ENCODE peak calls at places on chromosomes 16 and 17, in nine cellular contexts. One of them, this sample, is unnamed.

GRCh38 chr17:27226611-27227234 is 67.2 kb upstream of the WSB1 start:
- DNase-seq in LoVo: peak; percentile 59
- DNase-seq in Caco-2: no peak
- DNase-seq in stomach: no peak
- DNase-seq in AG08396: no peak
- DNase-seq in mesendoderm: no peak
- DNase-seq in activated naive CD4-positive, alpha-beta T cell treated with Interleukin-2 at 50 U/mL for 16 hours: no peak
- DNase-seq in caudate nucleus: no peak
- DNase-seq in HEK293T: no peak
- DNase-seq in this sample: no peak

GRCh38 chr16:85888405-85889331 is 10.3 kb upstream of the IRF8 start:
- DNase-seq in HEK293T: no peak
- DNase-seq in AG08396: peak; percentile 25
- DNase-seq in activated naive CD4-positive, alpha-beta T cell treated with Interleukin-2 at 50 U/mL for 16 hours: peak; percentile 25
- DNase-seq in mesendoderm: no peak
- DNase-seq in caudate nucleus: no peak
- DNase-seq in Caco-2: no peak
- DNase-seq in stomach: no peak
- DNase-seq in LoVo: no peak
- DNase-seq in this sample: no peak

GRCh38 chr17:70622382-70623260 is 453.3 kb downstream of the KCNJ2 start:
- DNase-seq in Caco-2: peak; percentile 50
- DNase-seq in AG08396: peak; percentile 19
- DNase-seq in HEK293T: peak; percentile 68
- DNase-seq in LoVo: no peak
- DNase-seq in mesendoderm: peak; percentile 68
- DNase-seq in stomach: peak; percentile 42
- DNase-seq in activated naive CD4-positive, alpha-beta T cell treated with Interleukin-2 at 50 U/mL for 16 hours: no peak
- DNase-seq in caudate nucleus: peak; percentile 68
- DNase-seq in this sample: peak; percentile 56

GRCh38 chr16:65224471-65224870 is 102.6 kb upstream of the CDH11 start:
- DNase-seq in HEK293T: no peak
- DNase-seq in LoVo: no peak
- DNase-seq in caudate nucleus: no peak
- DNase-seq in mesendoderm: no peak
- DNase-seq in Caco-2: no peak
- DNase-seq in stomach: no peak
- DNase-seq in activated naive CD4-positive, alpha-beta T cell treated with Interleukin-2 at 50 U/mL for 16 hours: no peak
- DNase-seq in AG08396: no peak
- DNase-seq in this sample: no peak

GRCh38 chr16:27330542-27330941 is 16.8 kb downstream of the IL4R start:
- DNase-seq in stomach: no peak
- DNase-seq in caudate nucleus: no peak
- DNase-seq in AG08396: peak; percentile 77
- DNase-seq in mesendoderm: peak; percentile 54
- DNase-seq in LoVo: no peak
- DNase-seq in activated naive CD4-positive, alpha-beta T cell treated with Interleukin-2 at 50 U/mL for 16 hours: no peak
- DNase-seq in HEK293T: no peak
- DNase-seq in Caco-2: no peak
- DNase-seq in this sample: no peak

GRCh38 chr16:13036600-13036999 is 135.2 kb downstream of the SHISA9 start:
- DNase-seq in caudate nucleus: no peak
- DNase-seq in mesendoderm: peak; percentile 79
- DNase-seq in activated naive CD4-positive, alpha-beta T cell treated with Interleukin-2 at 50 U/mL for 16 hours: no peak
- DNase-seq in stomach: peak; percentile 27
- DNase-seq in AG08396: peak; percentile 11
- DNase-seq in Caco-2: peak; percentile 47
- DNase-seq in HEK293T: no peak
- DNase-seq in LoVo: peak; percentile 47
- DNase-seq in this sample: peak; percentile 31

GRCh38 chr16:23676924-23677480 is 1.7 kb upstream of the PLK1 start:
- DNase-seq in mesendoderm: no peak
- DNase-seq in LoVo: no peak
- DNase-seq in activated naive CD4-positive, alpha-beta T cell treated with Interleukin-2 at 50 U/mL for 16 hours: no peak
- DNase-seq in HEK293T: no peak
- DNase-seq in AG08396: no peak
- DNase-seq in stomach: no peak
- DNase-seq in Caco-2: no peak
- DNase-seq in caudate nucleus: no peak
- DNase-seq in this sample: no peak

GRCh38 chr17:75856062-75856681 is 1.0 kb upstream of the WBP2 start:
- DNase-seq in Caco-2: no peak
- DNase-seq in stomach: peak; percentile 33
- DNase-seq in activated naive CD4-positive, alpha-beta T cell treated with Interleukin-2 at 50 U/mL for 16 hours: no peak
- DNase-seq in HEK293T: peak; percentile 73
- DNase-seq in mesendoderm: peak; percentile 53
- DNase-seq in LoVo: peak; percentile 32
- DNase-seq in AG08396: no peak
- DNase-seq in caudate nucleus: no peak
- DNase-seq in this sample: no peak

GRCh38 chr17:15659663-15660062 is 24.4 kb downstream of the TRIM16 start:
- DNase-seq in stomach: peak; percentile 86
- DNase-seq in caudate nucleus: no peak
- DNase-seq in AG08396: no peak
- DNase-seq in Caco-2: peak; percentile 85
- DNase-seq in mesendoderm: peak; percentile 92
- DNase-seq in LoVo: peak; percentile 85
- DNase-seq in activated naive CD4-positive, alpha-beta T cell treated with Interleukin-2 at 50 U/mL for 16 hours: no peak
- DNase-seq in HEK293T: no peak
- DNase-seq in this sample: no peak

GRCh38 chr17:36493956-36494355 is 7.5 kb downstream of the ZNHIT3 start:
- DNase-seq in activated naive CD4-positive, alpha-beta T cell treated with Interleukin-2 at 50 U/mL for 16 hours: no peak
- DNase-seq in LoVo: no peak
- DNase-seq in caudate nucleus: no peak
- DNase-seq in Caco-2: no peak
- DNase-seq in stomach: no peak
- DNase-seq in AG08396: no peak
- DNase-seq in mesendoderm: no peak
- DNase-seq in HEK293T: no peak
- DNase-seq in this sample: no peak

GRCh38 chr16:2043980-2044451 is 3.6 kb downstream of the NTHL1 start:
- DNase-seq in mesendoderm: no peak
- DNase-seq in caudate nucleus: peak; percentile 25
- DNase-seq in stomach: peak; percentile 71
- DNase-seq in AG08396: no peak
- DNase-seq in HEK293T: no peak
- DNase-seq in Caco-2: no peak
- DNase-seq in LoVo: no peak
- DNase-seq in activated naive CD4-positive, alpha-beta T cell treated with Interleukin-2 at 50 U/mL for 16 hours: no peak
- DNase-seq in this sample: no peak

GRCh38 chr16:52515068-52515671 is 31.8 kb downstream of the TOX3 start:
- DNase-seq in LoVo: no peak
- DNase-seq in Caco-2: no peak
- DNase-seq in activated naive CD4-positive, alpha-beta T cell treated with Interleukin-2 at 50 U/mL for 16 hours: no peak
- DNase-seq in stomach: no peak
- DNase-seq in HEK293T: no peak
- DNase-seq in mesendoderm: no peak
- DNase-seq in caudate nucleus: no peak
- DNase-seq in AG08396: no peak
- DNase-seq in this sample: no peak

GRCh38 chr17:82023447-82024241 is 539 bp downstream of the LRRC45 start:
- DNase-seq in caudate nucleus: no peak
- DNase-seq in Caco-2: no peak
- DNase-seq in stomach: no peak
- DNase-seq in activated naive CD4-positive, alpha-beta T cell treated with Interleukin-2 at 50 U/mL for 16 hours: peak; percentile 28
- DNase-seq in HEK293T: no peak
- DNase-seq in AG08396: peak; percentile 66
- DNase-seq in LoVo: no peak
- DNase-seq in mesendoderm: peak; percentile 49
- DNase-seq in this sample: no peak

GRCh38 chr17:55571095-55571494 is 59.8 kb upstream of the SMIM36 start:
- DNase-seq in stomach: no peak
- DNase-seq in caudate nucleus: no peak
- DNase-seq in AG08396: no peak
- DNase-seq in Caco-2: no peak
- DNase-seq in activated naive CD4-positive, alpha-beta T cell treated with Interleukin-2 at 50 U/mL for 16 hours: no peak
- DNase-seq in mesendoderm: no peak
- DNase-seq in HEK293T: no peak
- DNase-seq in LoVo: no peak
- DNase-seq in this sample: no peak

GRCh38 chr16:79607587-79607986 is 7.0 kb upstream of the MAF start:
- DNase-seq in stomach: no peak
- DNase-seq in HEK293T: no peak
- DNase-seq in mesendoderm: peak; percentile 43
- DNase-seq in LoVo: no peak
- DNase-seq in caudate nucleus: no peak
- DNase-seq in activated naive CD4-positive, alpha-beta T cell treated with Interleukin-2 at 50 U/mL for 16 hours: no peak
- DNase-seq in AG08396: peak; percentile 62
- DNase-seq in Caco-2: no peak
- DNase-seq in this sample: no peak

GRCh38 chr16:23323224-23324030 is 21.3 kb downstream of the SCNN1B start:
- DNase-seq in Caco-2: no peak
- DNase-seq in stomach: no peak
- DNase-seq in activated naive CD4-positive, alpha-beta T cell treated with Interleukin-2 at 50 U/mL for 16 hours: no peak
- DNase-seq in caudate nucleus: no peak
- DNase-seq in AG08396: no peak
- DNase-seq in HEK293T: no peak
- DNase-seq in mesendoderm: no peak
- DNase-seq in LoVo: no peak
- DNase-seq in this sample: no peak

GRCh38 chr17:78240012-78240655 is 8.7 kb downstream of the TMEM235 start:
- DNase-seq in stomach: no peak
- DNase-seq in activated naive CD4-positive, alpha-beta T cell treated with Interleukin-2 at 50 U/mL for 16 hours: no peak
- DNase-seq in HEK293T: no peak
- DNase-seq in mesendoderm: no peak
- DNase-seq in caudate nucleus: no peak
- DNase-seq in LoVo: no peak
- DNase-seq in Caco-2: no peak
- DNase-seq in AG08396: no peak
- DNase-seq in this sample: no peak

GRCh38 chr17:31489295-31490018 is 98.0 kb downstream of the RAB11FIP4 start:
- DNase-seq in AG08396: no peak
- DNase-seq in Caco-2: peak; percentile 99
- DNase-seq in stomach: peak; percentile 92
- DNase-seq in HEK293T: no peak
- DNase-seq in activated naive CD4-positive, alpha-beta T cell treated with Interleukin-2 at 50 U/mL for 16 hours: no peak
- DNase-seq in LoVo: peak; percentile 82
- DNase-seq in mesendoderm: peak; percentile 93
- DNase-seq in caudate nucleus: no peak
- DNase-seq in this sample: no peak

GRCh38 chr16:84973776-84974523 is 37.4 kb downstream of the ZDHHC7 start:
- DNase-seq in Caco-2: no peak
- DNase-seq in caudate nucleus: no peak
- DNase-seq in activated naive CD4-positive, alpha-beta T cell treated with Interleukin-2 at 50 U/mL for 16 hours: no peak
- DNase-seq in HEK293T: no peak
- DNase-seq in stomach: no peak
- DNase-seq in AG08396: no peak
- DNase-seq in LoVo: no peak
- DNase-seq in mesendoderm: no peak
- DNase-seq in this sample: no peak

GRCh38 chr16:25126820-25127232 is 15.3 kb downstream of the LCMT1 start:
- DNase-seq in mesendoderm: peak; percentile 53
- DNase-seq in AG08396: peak; percentile 52
- DNase-seq in caudate nucleus: peak; percentile 43
- DNase-seq in HEK293T: peak; percentile 41
- DNase-seq in Caco-2: no peak
- DNase-seq in stomach: no peak
- DNase-seq in LoVo: no peak
- DNase-seq in activated naive CD4-positive, alpha-beta T cell treated with Interleukin-2 at 50 U/mL for 16 hours: peak; percentile 36
- DNase-seq in this sample: no peak

This sample was measured in NCI-H460.